ENCODE peak calls at places on chromosomes 3 and 15, in eight cellular contexts. T, C, R, F, Z, H, O and G are unnamed samples.

GRCh38 chr3:138118863-138119766 is 3.7 kb upstream of the DZIP1L start:
- DNase-seq in T (peak), C (no peak), R (peak), F (peak), Z (peak), H (peak), O (peak), G (peak)

GRCh38 chr3:156761713-156762575 is 64.2 kb upstream of the LEKR1 start:
- DNase-seq in T (no peak), C (no peak), R (no peak), F (no peak), Z (no peak), H (no peak), O (peak), G (peak)

GRCh38 chr15:73239564-73240208 is 129.1 kb downstream of the HCN4 start:
- DNase-seq in T (no peak), C (no peak), R (no peak), F (no peak), Z (no peak), H (no peak), O (no peak), G (peak)

GRCh38 chr3:43388909-43389308 is 102.6 kb downstream of the SNRK start:
- DNase-seq in T (no peak), C (no peak), R (no peak), F (no peak), Z (no peak), H (no peak), O (no peak), G (peak)

GRCh38 chr3:113912551-113913246 is 35.1 kb upstream of the ZDHHC23 start:
- DNase-seq in T (peak), C (peak), R (no peak), F (peak), Z (peak), H (no peak), O (peak), G (peak)

GRCh38 chr3:27729325-27729724 is 7.2 kb upstream of the EOMES start:
- DNase-seq in T (no peak), C (no peak), R (no peak), F (no peak), Z (no peak), H (no peak), O (no peak), G (no peak)

GRCh38 chr3:111619833-111620232 is 24.7 kb upstream of the ZBED2 start:
- DNase-seq in T (no peak), C (no peak), R (no peak), F (no peak), Z (no peak), H (no peak), O (no peak), G (no peak)

GRCh38 chr15:77075528-77075927 is 4.6 kb upstream of the TSPAN3 start:
- DNase-seq in T (no peak), C (no peak), R (no peak), F (no peak), Z (no peak), H (no peak), O (peak), G (no peak)

GRCh38 chr3:86708908-86709307 is 282.0 kb downstream of the VGLL3 start:
- DNase-seq in T (no peak), C (no peak), R (no peak), F (no peak), Z (no peak), H (no peak), O (no peak), G (no peak)

GRCh38 chr3:4670352-4670751 is 177.2 kb downstream of the ITPR1 start:
- DNase-seq in T (no peak), C (no peak), R (no peak), F (peak), Z (no peak), H (no peak), O (no peak), G (peak)

GRCh38 chr3:146747928-146748327 is 142.8 kb upstream of the PLSCR5 start:
- DNase-seq in T (peak), C (peak), R (no peak), F (no peak), Z (no peak), H (no peak), O (peak), G (peak)

GRCh38 chr3:186515115-186515514 is 29.1 kb downstream of the CRYGS start:
- DNase-seq in T (no peak), C (no peak), R (no peak), F (no peak), Z (no peak), H (no peak), O (no peak), G (no peak)

GRCh38 chr3:172678068-172678467 is 32.8 kb downstream of the NCEH1 start:
- DNase-seq in T (no peak), C (no peak), R (no peak), F (no peak), Z (no peak), H (no peak), O (peak), G (no peak)

GRCh38 chr15:89801471-89802205 is 13.0 kb downstream of the ANPEP start:
- DNase-seq in T (no peak), C (no peak), R (no peak), F (no peak), Z (no peak), H (no peak), O (no peak), G (no peak)

GRCh38 chr15:25169318-25169717 is 214.5 kb downstream of the SNRPN start:
- DNase-seq in T (no peak), C (no peak), R (no peak), F (peak), Z (no peak), H (peak), O (no peak), G (no peak)

GRCh38 chr15:52140646-52141045 is 28.1 kb upstream of the BCL2L10 start:
- DNase-seq in T (no peak), C (no peak), R (no peak), F (no peak), Z (no peak), H (no peak), O (no peak), G (no peak)

GRCh38 chr3:46380471-46381215 is 9.9 kb downstream of the CCR5 start:
- DNase-seq in T (no peak), C (no peak), R (no peak), F (peak), Z (no peak), H (no peak), O (no peak), G (no peak)

GRCh38 chr15:96264801-96265515 is 65.5 kb upstream of the NR2F2 start:
- DNase-seq in T (no peak), C (no peak), R (no peak), F (no peak), Z (no peak), H (no peak), O (no peak), G (no peak)

GRCh38 chr3:188578579-188579363 is 424.8 kb downstream of the LPP start:
- DNase-seq in T (peak), C (no peak), R (no peak), F (no peak), Z (no peak), H (peak), O (peak), G (peak)